ENCODE peak calls at places on chromosomes 7 and 10, in nine cellular contexts. One of them, this sample, is unnamed.

GRCh38 chr7:5284304-5285281 is 1.9 kb downstream of the SLC29A4 start:
- DNase-seq in cardiac muscle cell: peak; percentile 82
- DNase-seq in choroid plexus epithelial cell: peak; percentile 36
- DNase-seq in transverse colon: peak; percentile 56
- DNase-seq in thoracic aorta: no peak
- DNase-seq in tibial nerve: no peak
- DNase-seq in bronchial epithelial cell: peak; percentile 12
- DNase-seq in foreskin fibroblast: peak; percentile 44
- DNase-seq in astrocyte of the spinal cord: peak; percentile 14
- DNase-seq in this sample: no peak

GRCh38 chr10:68604441-68604840 is 44.3 kb downstream of the TET1 start:
- DNase-seq in cardiac muscle cell: no peak
- DNase-seq in choroid plexus epithelial cell: peak; percentile 27
- DNase-seq in transverse colon: no peak
- DNase-seq in thoracic aorta: no peak
- DNase-seq in tibial nerve: no peak
- DNase-seq in bronchial epithelial cell: no peak
- DNase-seq in foreskin fibroblast: peak; percentile 18
- DNase-seq in astrocyte of the spinal cord: peak; percentile 55
- DNase-seq in this sample: no peak

GRCh38 chr7:129925416-129926002 is 27.3 kb downstream of the UBE2H start:
- DNase-seq in cardiac muscle cell: no peak
- DNase-seq in choroid plexus epithelial cell: peak; percentile 39
- DNase-seq in transverse colon: no peak
- DNase-seq in thoracic aorta: no peak
- DNase-seq in tibial nerve: no peak
- DNase-seq in bronchial epithelial cell: no peak
- DNase-seq in foreskin fibroblast: peak; percentile 79
- DNase-seq in astrocyte of the spinal cord: peak; percentile 38
- DNase-seq in this sample: no peak

GRCh38 chr10:85597006-85597405 is 769.6 kb downstream of the GRID1 start:
- DNase-seq in cardiac muscle cell: no peak
- DNase-seq in choroid plexus epithelial cell: no peak
- DNase-seq in transverse colon: no peak
- DNase-seq in thoracic aorta: no peak
- DNase-seq in tibial nerve: no peak
- DNase-seq in bronchial epithelial cell: no peak
- DNase-seq in foreskin fibroblast: no peak
- DNase-seq in astrocyte of the spinal cord: no peak
- DNase-seq in this sample: no peak

GRCh38 chr7:73770002-73770859 is at the start of gene CLDN3:
- DNase-seq in cardiac muscle cell: peak; percentile 76
- DNase-seq in choroid plexus epithelial cell: no peak
- DNase-seq in transverse colon: peak; percentile 94
- DNase-seq in thoracic aorta: no peak
- DNase-seq in tibial nerve: no peak
- DNase-seq in bronchial epithelial cell: no peak
- DNase-seq in foreskin fibroblast: peak; percentile 33
- DNase-seq in astrocyte of the spinal cord: no peak
- DNase-seq in this sample: no peak

GRCh38 chr7:73769481-73770001 is 529 bp downstream of the CLDN3 start:
- DNase-seq in cardiac muscle cell: no peak
- DNase-seq in choroid plexus epithelial cell: no peak
- DNase-seq in transverse colon: no peak
- DNase-seq in thoracic aorta: no peak
- DNase-seq in tibial nerve: no peak
- DNase-seq in bronchial epithelial cell: no peak
- DNase-seq in foreskin fibroblast: peak; percentile 23
- DNase-seq in astrocyte of the spinal cord: no peak
- DNase-seq in this sample: no peak

GRCh38 chr10:116538461-116538860 is 7.3 kb upstream of the PNLIP start:
- DNase-seq in cardiac muscle cell: no peak
- DNase-seq in choroid plexus epithelial cell: peak; percentile 12
- DNase-seq in transverse colon: no peak
- DNase-seq in thoracic aorta: no peak
- DNase-seq in tibial nerve: no peak
- DNase-seq in bronchial epithelial cell: peak; percentile 82
- DNase-seq in foreskin fibroblast: peak; percentile 1
- DNase-seq in astrocyte of the spinal cord: peak; percentile 1
- DNase-seq in this sample: peak; percentile 19

GRCh38 chr7:151168787-151169162 is 1.3 kb upstream of the GBX1 start:
- DNase-seq in cardiac muscle cell: no peak
- DNase-seq in choroid plexus epithelial cell: no peak
- DNase-seq in transverse colon: no peak
- DNase-seq in thoracic aorta: no peak
- DNase-seq in tibial nerve: no peak
- DNase-seq in bronchial epithelial cell: no peak
- DNase-seq in foreskin fibroblast: no peak
- DNase-seq in astrocyte of the spinal cord: no peak
- DNase-seq in this sample: no peak

GRCh38 chr10:22042557-22043326 is 39.2 kb upstream of the DNAJC1 start:
- DNase-seq in cardiac muscle cell: peak; percentile 47
- DNase-seq in choroid plexus epithelial cell: peak; percentile 55
- DNase-seq in transverse colon: no peak
- DNase-seq in thoracic aorta: no peak
- DNase-seq in tibial nerve: no peak
- DNase-seq in bronchial epithelial cell: peak; percentile 8
- DNase-seq in foreskin fibroblast: no peak
- DNase-seq in astrocyte of the spinal cord: peak; percentile 4
- DNase-seq in this sample: no peak

GRCh38 chr7:95199779-95200558 is 124.4 kb downstream of the PON1 start:
- DNase-seq in cardiac muscle cell: peak; percentile 59
- DNase-seq in choroid plexus epithelial cell: peak; percentile 86
- DNase-seq in transverse colon: peak; percentile 17
- DNase-seq in thoracic aorta: no peak
- DNase-seq in tibial nerve: no peak
- DNase-seq in bronchial epithelial cell: peak; percentile 40
- DNase-seq in foreskin fibroblast: peak; percentile 75
- DNase-seq in astrocyte of the spinal cord: peak; percentile 69
- DNase-seq in this sample: peak; percentile 60

GRCh38 chr10:102120987-102121738 is 995 bp upstream of the LDB1 start:
- DNase-seq in cardiac muscle cell: peak; percentile 74
- DNase-seq in choroid plexus epithelial cell: peak; percentile 96
- DNase-seq in transverse colon: peak; percentile 66
- DNase-seq in thoracic aorta: peak; percentile 43
- DNase-seq in tibial nerve: peak; percentile 26
- DNase-seq in bronchial epithelial cell: peak; percentile 47
- DNase-seq in foreskin fibroblast: peak; percentile 88
- DNase-seq in astrocyte of the spinal cord: peak; percentile 80
- DNase-seq in this sample: no peak

GRCh38 chr7:134827889-134828288 is 48.5 kb downstream of the CALD1 start:
- DNase-seq in cardiac muscle cell: no peak
- DNase-seq in choroid plexus epithelial cell: peak; percentile 89
- DNase-seq in transverse colon: no peak
- DNase-seq in thoracic aorta: no peak
- DNase-seq in tibial nerve: no peak
- DNase-seq in bronchial epithelial cell: no peak
- DNase-seq in foreskin fibroblast: peak; percentile 36
- DNase-seq in astrocyte of the spinal cord: peak; percentile 90
- DNase-seq in this sample: peak; percentile 67

GRCh38 chr10:19749185-19749729 is 67.0 kb upstream of the PLXDC2 start:
- DNase-seq in cardiac muscle cell: no peak
- DNase-seq in choroid plexus epithelial cell: peak; percentile 77
- DNase-seq in transverse colon: no peak
- DNase-seq in thoracic aorta: no peak
- DNase-seq in tibial nerve: no peak
- DNase-seq in bronchial epithelial cell: peak; percentile 2
- DNase-seq in foreskin fibroblast: peak; percentile 42
- DNase-seq in astrocyte of the spinal cord: peak; percentile 71
- DNase-seq in this sample: peak; percentile 20

GRCh38 chr7:124284937-124285336 is 252.1 kb upstream of the TMEM229A start:
- DNase-seq in cardiac muscle cell: no peak
- DNase-seq in choroid plexus epithelial cell: no peak
- DNase-seq in transverse colon: no peak
- DNase-seq in thoracic aorta: no peak
- DNase-seq in tibial nerve: no peak
- DNase-seq in bronchial epithelial cell: no peak
- DNase-seq in foreskin fibroblast: no peak
- DNase-seq in astrocyte of the spinal cord: no peak
- DNase-seq in this sample: no peak

GRCh38 chr10:59126277-59126676 is 50.2 kb upstream of the PHYHIPL start:
- DNase-seq in cardiac muscle cell: peak; percentile 5
- DNase-seq in choroid plexus epithelial cell: no peak
- DNase-seq in transverse colon: no peak
- DNase-seq in thoracic aorta: no peak
- DNase-seq in tibial nerve: no peak
- DNase-seq in bronchial epithelial cell: no peak
- DNase-seq in foreskin fibroblast: no peak
- DNase-seq in astrocyte of the spinal cord: no peak
- DNase-seq in this sample: no peak

GRCh38 chr7:142323706-142324105 is 65.8 kb upstream of the PRSS58 start:
- DNase-seq in cardiac muscle cell: peak; percentile 86
- DNase-seq in choroid plexus epithelial cell: peak; percentile 34
- DNase-seq in transverse colon: peak; percentile 34
- DNase-seq in thoracic aorta: no peak
- DNase-seq in tibial nerve: no peak
- DNase-seq in bronchial epithelial cell: peak; percentile 25
- DNase-seq in foreskin fibroblast: no peak
- DNase-seq in astrocyte of the spinal cord: no peak
- DNase-seq in this sample: no peak

GRCh38 chr10:71554671-71555070 is 158.0 kb downstream of the CDH23 start:
- DNase-seq in cardiac muscle cell: no peak
- DNase-seq in choroid plexus epithelial cell: no peak
- DNase-seq in transverse colon: no peak
- DNase-seq in thoracic aorta: no peak
- DNase-seq in tibial nerve: no peak
- DNase-seq in bronchial epithelial cell: no peak
- DNase-seq in foreskin fibroblast: no peak
- DNase-seq in astrocyte of the spinal cord: no peak
- DNase-seq in this sample: no peak

GRCh38 chr10:130498042-130498441 is 361.9 kb downstream of the GLRX3 start:
- DNase-seq in cardiac muscle cell: no peak
- DNase-seq in choroid plexus epithelial cell: no peak
- DNase-seq in transverse colon: no peak
- DNase-seq in thoracic aorta: no peak
- DNase-seq in tibial nerve: no peak
- DNase-seq in bronchial epithelial cell: no peak
- DNase-seq in foreskin fibroblast: no peak
- DNase-seq in astrocyte of the spinal cord: no peak
- DNase-seq in this sample: no peak

GRCh38 chr10:50497758-50498157 is 126.0 kb downstream of the SGMS1 start:
- DNase-seq in cardiac muscle cell: no peak
- DNase-seq in choroid plexus epithelial cell: peak; percentile 92
- DNase-seq in transverse colon: no peak
- DNase-seq in thoracic aorta: no peak
- DNase-seq in tibial nerve: no peak
- DNase-seq in bronchial epithelial cell: peak; percentile 81
- DNase-seq in foreskin fibroblast: peak; percentile 36
- DNase-seq in astrocyte of the spinal cord: peak; percentile 68
- DNase-seq in this sample: no peak

GRCh38 chr10:83142074-83142563 is 997.2 kb upstream of the GHITM start:
- DNase-seq in cardiac muscle cell: no peak
- DNase-seq in choroid plexus epithelial cell: no peak
- DNase-seq in transverse colon: no peak
- DNase-seq in thoracic aorta: no peak
- DNase-seq in tibial nerve: no peak
- DNase-seq in bronchial epithelial cell: no peak
- DNase-seq in foreskin fibroblast: peak; percentile 3
- DNase-seq in astrocyte of the spinal cord: no peak
- DNase-seq in this sample: no peak

GRCh38 chr7:123004931-123005330 is 9.4 kb upstream of the TAS2R16 start:
- DNase-seq in cardiac muscle cell: no peak
- DNase-seq in choroid plexus epithelial cell: peak; percentile 88
- DNase-seq in transverse colon: no peak
- DNase-seq in thoracic aorta: no peak
- DNase-seq in tibial nerve: no peak
- DNase-seq in bronchial epithelial cell: no peak
- DNase-seq in foreskin fibroblast: no peak
- DNase-seq in astrocyte of the spinal cord: peak; percentile 29
- DNase-seq in this sample: peak; percentile 16
- H3K4me3 ChIP-seq in cardiac muscle cell: no peak overlapping the region
- H3K4me3 ChIP-seq in choroid plexus epithelial cell: no peak overlapping the region
- H3K4me3 ChIP-seq in transverse colon: no peak overlapping the region
- H3K4me3 ChIP-seq in thoracic aorta: no peak overlapping the region
- H3K4me3 ChIP-seq in tibial nerve: no peak overlapping the region
- H3K4me3 ChIP-seq in bronchial epithelial cell: no peak overlapping the region
- H3K4me3 ChIP-seq in foreskin fibroblast: no peak overlapping the region
- H3K4me3 ChIP-seq in astrocyte of the spinal cord: no peak overlapping the region
- H3K4me3 ChIP-seq in this sample: no peak overlapping the region

DNA sequence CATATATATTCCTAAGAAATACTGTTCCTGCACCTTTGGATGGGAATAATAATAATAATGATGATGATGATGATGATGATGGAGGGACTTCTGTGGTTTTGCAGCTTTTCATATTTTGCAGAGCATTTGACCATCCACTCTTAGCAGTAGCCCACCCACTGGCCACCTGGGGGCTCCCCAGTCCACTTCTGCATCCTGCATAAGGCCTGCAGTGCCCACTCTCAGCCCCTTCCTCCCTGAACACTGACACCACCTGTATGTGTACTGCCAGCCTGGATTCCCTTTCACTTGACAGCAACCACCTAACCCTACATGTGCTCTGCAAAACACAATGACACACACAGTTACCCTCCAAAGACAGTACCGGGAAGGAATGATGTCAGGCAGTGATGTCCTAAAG is 131.4 kb downstream of the ADAM12 start:
- DNase-seq in cardiac muscle cell: no peak
- DNase-seq in choroid plexus epithelial cell: no peak
- DNase-seq in transverse colon: no peak
- DNase-seq in thoracic aorta: no peak
- DNase-seq in tibial nerve: no peak
- DNase-seq in bronchial epithelial cell: no peak
- DNase-seq in foreskin fibroblast: no peak
- DNase-seq in astrocyte of the spinal cord: no peak
- DNase-seq in this sample: no peak
- TF ChIP-seq CTCF in cardiac muscle cell: peak; percentile 9
- TF ChIP-seq CTCF in choroid plexus epithelial cell: peak; percentile 39
- TF ChIP-seq CTCF in transverse colon: peak; percentile 9
- TF ChIP-seq CTCF in thoracic aorta: no peak
- TF ChIP-seq CTCF in tibial nerve: no peak
- TF ChIP-seq CTCF in bronchial epithelial cell: no peak
- TF ChIP-seq CTCF in foreskin fibroblast: peak; percentile 3
- TF ChIP-seq CTCF in astrocyte of the spinal cord: peak; percentile 27
- TF ChIP-seq CTCF in this sample: peak; percentile 39

DNA sequence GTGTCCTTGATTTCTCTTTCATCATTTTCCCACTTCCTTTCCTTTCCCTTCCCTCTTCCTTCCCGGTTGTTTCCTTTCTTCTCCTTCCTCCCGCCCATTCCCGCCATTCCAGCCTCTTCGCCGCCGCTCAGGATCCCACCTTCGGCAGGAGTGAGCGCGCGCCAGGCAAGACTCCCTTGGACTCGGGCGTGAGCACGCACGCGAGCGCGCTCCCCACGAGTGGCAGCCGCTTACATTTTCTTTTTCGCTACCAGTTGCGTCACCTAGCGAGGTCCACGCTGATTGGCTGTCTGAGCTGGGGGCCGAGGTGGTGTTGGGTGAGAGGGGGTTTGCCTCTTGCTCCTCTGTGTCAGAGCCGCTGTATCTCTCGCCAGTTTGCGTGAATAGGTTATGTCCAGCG is 11.8 kb downstream of the ZAN start:
- DNase-seq in cardiac muscle cell: no peak
- DNase-seq in choroid plexus epithelial cell: peak; percentile 64
- DNase-seq in transverse colon: peak; percentile 17
- DNase-seq in thoracic aorta: no peak
- DNase-seq in tibial nerve: no peak
- DNase-seq in bronchial epithelial cell: no peak
- DNase-seq in foreskin fibroblast: peak; percentile 73
- DNase-seq in astrocyte of the spinal cord: peak; percentile 51
- DNase-seq in this sample: no peak
- H3K4me3 ChIP-seq in cardiac muscle cell: no peak overlapping the region
- H3K4me3 ChIP-seq in choroid plexus epithelial cell: peak overlapping the region; percentile 61
- H3K4me3 ChIP-seq in transverse colon: peak overlapping the region; percentile 44
- H3K4me3 ChIP-seq in thoracic aorta: peak overlapping the region; percentile 68
- H3K4me3 ChIP-seq in tibial nerve: no peak overlapping the region
- H3K4me3 ChIP-seq in bronchial epithelial cell: no peak overlapping the region
- H3K4me3 ChIP-seq in foreskin fibroblast: peak overlapping the region; percentile 42
- H3K4me3 ChIP-seq in astrocyte of the spinal cord: peak overlapping the region; percentile 35
- H3K4me3 ChIP-seq in this sample: peak overlapping the region; percentile 30

GRCh38 chr7:25567430-25567829 is 339.1 kb upstream of the NPVF start:
- DNase-seq in cardiac muscle cell: no peak
- DNase-seq in choroid plexus epithelial cell: no peak
- DNase-seq in transverse colon: no peak
- DNase-seq in thoracic aorta: no peak
- DNase-seq in tibial nerve: no peak
- DNase-seq in bronchial epithelial cell: no peak
- DNase-seq in foreskin fibroblast: no peak
- DNase-seq in astrocyte of the spinal cord: no peak
- DNase-seq in this sample: no peak
- TF ChIP-seq CTCF in cardiac muscle cell: no peak
- TF ChIP-seq CTCF in choroid plexus epithelial cell: no peak
- TF ChIP-seq CTCF in transverse colon: no peak
- TF ChIP-seq CTCF in thoracic aorta: no peak
- TF ChIP-seq CTCF in tibial nerve: no peak
- TF ChIP-seq CTCF in bronchial epithelial cell: no peak
- TF ChIP-seq CTCF in foreskin fibroblast: no peak
- TF ChIP-seq CTCF in astrocyte of the spinal cord: no peak
- TF ChIP-seq CTCF in this sample: no peak